ENCODE peak calls at places on chromosome 11, in eight cellular contexts. One of them, this sample, is unnamed. For H3K4me1, the result is how much of the 10 kb centered on the place peaks cover.

GRCh38 chr11:123386746-123387510 is 43.1 kb upstream of the GRAMD1B start:
- DNase-seq in IMR-90: peak
- DNase-seq in mesendoderm: peak
- DNase-seq in NT2/D1: no peak
- DNase-seq in endodermal cell: no peak
- DNase-seq in H9: no peak
- DNase-seq in adipocyte: peak
- DNase-seq in fibroblast of lung: peak
- DNase-seq in this sample: no peak

GRCh38 chr11:1460396-1460795 is 26.2 kb downstream of the MOB2 start:
- DNase-seq in NT2/D1: no peak
- DNase-seq in IMR-90: peak
- DNase-seq in mesendoderm: no peak
- DNase-seq in fibroblast of lung: no peak
- DNase-seq in adipocyte: no peak
- DNase-seq in H9: no peak
- DNase-seq in endodermal cell: no peak
- DNase-seq in this sample: peak

GRCh38 chr11:6458352-6458751 is 15.4 kb downstream of the TRIM3 start:
- DNase-seq in IMR-90: no peak
- DNase-seq in fibroblast of lung: no peak
- DNase-seq in H9: no peak
- DNase-seq in mesendoderm: no peak
- DNase-seq in endodermal cell: no peak
- DNase-seq in adipocyte: no peak
- DNase-seq in NT2/D1: no peak
- DNase-seq in this sample: no peak

GRCh38 chr11:121656333-121657090 is 203.7 kb upstream of the SORL1-AS1 start:
- DNase-seq in endodermal cell: no peak
- DNase-seq in NT2/D1: no peak
- DNase-seq in adipocyte: no peak
- DNase-seq in fibroblast of lung: peak
- DNase-seq in IMR-90: no peak
- DNase-seq in H9: no peak
- DNase-seq in mesendoderm: no peak
- DNase-seq in this sample: peak

GRCh38 chr11:126355926-126356897 is 726 bp downstream of the ST3GAL4 start:
- DNase-seq in endodermal cell: peak
- DNase-seq in fibroblast of lung: peak
- DNase-seq in adipocyte: peak
- DNase-seq in mesendoderm: peak
- DNase-seq in NT2/D1: no peak
- DNase-seq in IMR-90: no peak
- DNase-seq in H9: no peak
- DNase-seq in this sample: no peak

GRCh38 chr11:65470433-65470832 is 28.4 kb upstream of the MALAT1 start:
- DNase-seq in H9: no peak
- DNase-seq in IMR-90: no peak
- DNase-seq in NT2/D1: no peak
- DNase-seq in mesendoderm: no peak
- DNase-seq in endodermal cell: peak
- DNase-seq in adipocyte: no peak
- DNase-seq in fibroblast of lung: no peak
- DNase-seq in this sample: peak

GRCh38 chr11:17067417-17067816 is 10.1 kb downstream of the RPS13 start:
- DNase-seq in endodermal cell: no peak
- DNase-seq in mesendoderm: no peak
- DNase-seq in adipocyte: no peak
- DNase-seq in H9: no peak
- DNase-seq in IMR-90: no peak
- DNase-seq in fibroblast of lung: no peak
- DNase-seq in NT2/D1: no peak
- DNase-seq in this sample: no peak

GRCh38 chr11:123111465-123111864 is 49.5 kb upstream of the HSPA8 start:
- DNase-seq in H9: no peak
- DNase-seq in endodermal cell: no peak
- DNase-seq in adipocyte: peak
- DNase-seq in fibroblast of lung: peak
- DNase-seq in NT2/D1: peak
- DNase-seq in IMR-90: peak
- DNase-seq in mesendoderm: peak
- DNase-seq in this sample: no peak

GRCh38 chr11:113282898-113283297 is 31.5 kb upstream of the TTC12 start:
- DNase-seq in adipocyte: no peak
- DNase-seq in IMR-90: no peak
- DNase-seq in H9: no peak
- DNase-seq in NT2/D1: no peak
- DNase-seq in fibroblast of lung: no peak
- DNase-seq in mesendoderm: no peak
- DNase-seq in endodermal cell: no peak
- DNase-seq in this sample: no peak

GRCh38 chr11:28911829-28912228 is 803.6 kb downstream of the METTL15 start:
- DNase-seq in adipocyte: no peak
- DNase-seq in fibroblast of lung: no peak
- DNase-seq in H9: no peak
- DNase-seq in endodermal cell: no peak
- DNase-seq in IMR-90: no peak
- DNase-seq in NT2/D1: no peak
- DNase-seq in mesendoderm: no peak
- DNase-seq in this sample: no peak

GRCh38 chr11:25065711-25066110 is 568.9 kb downstream of the LUZP2 start:
- DNase-seq in fibroblast of lung: peak
- DNase-seq in H9: no peak
- DNase-seq in endodermal cell: no peak
- DNase-seq in adipocyte: peak
- DNase-seq in mesendoderm: no peak
- DNase-seq in NT2/D1: no peak
- DNase-seq in IMR-90: peak
- DNase-seq in this sample: no peak

GRCh38 chr11:34566209-34566551 is 52.6 kb upstream of the ELF5 start:
- DNase-seq in adipocyte: no peak
- DNase-seq in IMR-90: no peak
- DNase-seq in H9: no peak
- DNase-seq in mesendoderm: no peak
- DNase-seq in NT2/D1: no peak
- DNase-seq in endodermal cell: no peak
- DNase-seq in fibroblast of lung: no peak
- DNase-seq in this sample: no peak

GRCh38 chr11:18720086-18720810 is 5.7 kb downstream of the IGSF22 start:
- DNase-seq in IMR-90: peak
- DNase-seq in mesendoderm: no peak
- DNase-seq in NT2/D1: no peak
- DNase-seq in adipocyte: peak
- DNase-seq in fibroblast of lung: peak
- DNase-seq in endodermal cell: no peak
- DNase-seq in H9: no peak
- DNase-seq in this sample: no peak

GRCh38 chr11:129573161-129573560 is 197.5 kb downstream of the BARX2 start:
- DNase-seq in H9: no peak
- DNase-seq in IMR-90: no peak
- DNase-seq in fibroblast of lung: no peak
- DNase-seq in adipocyte: no peak
- DNase-seq in NT2/D1: no peak
- DNase-seq in endodermal cell: no peak
- DNase-seq in mesendoderm: no peak
- DNase-seq in this sample: no peak

GRCh38 chr11:101817536-101817935 is 97.3 kb upstream of the CEP126 start:
- DNase-seq in adipocyte: peak
- DNase-seq in IMR-90: no peak
- DNase-seq in NT2/D1: no peak
- DNase-seq in mesendoderm: no peak
- DNase-seq in fibroblast of lung: no peak
- DNase-seq in H9: no peak
- DNase-seq in endodermal cell: no peak
- DNase-seq in this sample: no peak

GRCh38 chr11:119295178-119295577 is 21.8 kb downstream of the MCAM start:
- DNase-seq in fibroblast of lung: no peak
- DNase-seq in adipocyte: peak
- DNase-seq in IMR-90: no peak
- DNase-seq in NT2/D1: no peak
- DNase-seq in H9: no peak
- DNase-seq in mesendoderm: peak
- DNase-seq in endodermal cell: no peak
- DNase-seq in this sample: no peak

GRCh38 chr11:103892603-103893002 is 143.8 kb upstream of the DDI1 start:
- DNase-seq in H9: no peak
- DNase-seq in fibroblast of lung: peak
- DNase-seq in NT2/D1: no peak
- DNase-seq in mesendoderm: peak
- DNase-seq in endodermal cell: peak
- DNase-seq in IMR-90: peak
- DNase-seq in adipocyte: no peak
- DNase-seq in this sample: no peak

GRCh38 chr11:61607920-61608599 is 27.2 kb upstream of the SYT7 start:
- DNase-seq in endodermal cell: no peak
- DNase-seq in adipocyte: no peak
- DNase-seq in H9: no peak
- DNase-seq in fibroblast of lung: no peak
- DNase-seq in mesendoderm: no peak
- DNase-seq in NT2/D1: no peak
- DNase-seq in IMR-90: no peak
- DNase-seq in this sample: no peak
- H3K4me1 ChIP-seq in endodermal cell: under half
- H3K4me1 ChIP-seq in adipocyte: under half
- H3K4me1 ChIP-seq in H9: under half
- H3K4me1 ChIP-seq in fibroblast of lung: under half
- H3K4me1 ChIP-seq in mesendoderm: under half
- H3K4me1 ChIP-seq in NT2/D1: under half
- H3K4me1 ChIP-seq in IMR-90: under half
- H3K4me1 ChIP-seq in this sample: under half

DNA sequence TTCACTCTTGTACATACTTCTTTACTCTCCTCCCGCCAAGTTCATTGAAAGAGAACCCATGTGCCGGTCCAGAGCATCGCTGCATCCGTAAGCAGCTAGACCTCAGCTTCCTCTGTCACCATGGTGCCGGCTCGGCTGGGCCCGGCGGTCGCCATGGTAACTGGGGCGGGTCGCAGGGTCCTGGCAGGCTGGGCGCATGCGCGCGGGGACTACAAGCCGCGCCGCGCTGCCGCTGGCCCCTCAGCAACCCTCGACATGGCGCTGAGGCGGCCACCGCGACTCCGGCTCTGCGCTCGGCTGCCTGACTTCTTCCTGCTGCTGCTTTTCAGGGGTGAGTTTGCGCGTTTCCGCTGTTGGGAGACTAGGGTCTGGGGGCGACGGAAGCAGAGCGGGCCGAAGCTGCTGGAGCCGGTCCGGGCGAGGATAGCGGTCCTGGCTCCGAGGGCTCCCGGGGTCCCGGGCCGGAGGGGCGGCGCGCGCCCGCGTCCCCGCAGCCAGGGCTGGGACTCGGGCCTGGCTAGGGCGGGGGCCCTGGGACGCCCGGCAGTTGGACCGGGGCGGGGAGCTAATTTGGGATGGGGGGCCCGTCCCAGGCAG is at the start of gene JAM3:
- DNase-seq in NT2/D1: peak
- DNase-seq in H9: peak
- DNase-seq in IMR-90: peak
- DNase-seq in endodermal cell: peak
- DNase-seq in adipocyte: peak
- DNase-seq in mesendoderm: peak
- DNase-seq in fibroblast of lung: peak
- DNase-seq in this sample: peak
- H3K9ac ChIP-seq in NT2/D1: peak
- H3K9ac ChIP-seq in H9: no peak
- H3K9ac ChIP-seq in IMR-90: peak
- H3K9ac ChIP-seq in endodermal cell: peak
- H3K9ac ChIP-seq in adipocyte: peak
- H3K9ac ChIP-seq in mesendoderm: peak
- H3K9ac ChIP-seq in fibroblast of lung: peak
- H3K9ac ChIP-seq in this sample: no peak

DNA sequence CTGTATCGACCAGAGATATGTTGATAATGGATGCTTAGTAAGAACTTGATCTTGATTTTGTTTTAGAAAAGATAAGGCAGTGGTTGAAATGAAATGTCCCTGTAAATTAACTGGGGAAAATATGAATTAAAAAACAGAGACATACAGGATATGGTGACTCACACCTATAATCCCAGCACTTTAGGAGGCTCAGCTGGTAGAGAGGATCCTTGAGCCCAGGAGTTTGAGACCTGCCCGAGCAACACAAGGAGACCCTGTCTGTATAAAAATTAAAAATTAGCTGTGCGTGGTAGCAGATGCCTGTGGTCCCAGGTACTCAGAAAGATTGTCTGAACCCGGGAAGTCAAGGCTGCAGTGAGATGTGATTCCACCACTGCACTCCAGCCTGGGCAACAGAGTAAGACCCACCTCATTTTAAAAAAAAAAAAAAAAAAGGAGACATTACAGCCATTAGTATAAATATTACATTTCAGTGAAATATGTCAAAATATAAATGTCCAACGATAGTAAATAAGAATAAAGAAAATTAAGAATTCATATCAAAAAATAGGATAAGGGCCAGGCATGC is 4.6 kb downstream of the PICALM start:
- DNase-seq in fibroblast of lung: peak
- DNase-seq in endodermal cell: no peak
- DNase-seq in NT2/D1: no peak
- DNase-seq in mesendoderm: peak
- DNase-seq in H9: no peak
- DNase-seq in IMR-90: peak
- DNase-seq in adipocyte: peak
- DNase-seq in this sample: no peak
- H3K4me1 ChIP-seq in fibroblast of lung: under half
- H3K4me1 ChIP-seq in endodermal cell: under half
- H3K4me1 ChIP-seq in NT2/D1: under half
- H3K4me1 ChIP-seq in mesendoderm: under half
- H3K4me1 ChIP-seq in H9: under half
- H3K4me1 ChIP-seq in IMR-90: under half
- H3K4me1 ChIP-seq in adipocyte: half or more
- H3K4me1 ChIP-seq in this sample: under half

GRCh38 chr11:63919267-63920125 is 2.5 kb upstream of the RCOR2 start:
- DNase-seq in fibroblast of lung: no peak
- DNase-seq in H9: peak
- DNase-seq in IMR-90: no peak
- DNase-seq in endodermal cell: peak
- DNase-seq in NT2/D1: peak
- DNase-seq in adipocyte: no peak
- DNase-seq in mesendoderm: peak
- DNase-seq in this sample: no peak
- H3K9ac ChIP-seq in fibroblast of lung: peak
- H3K9ac ChIP-seq in H9: peak
- H3K9ac ChIP-seq in IMR-90: peak
- H3K9ac ChIP-seq in endodermal cell: no peak
- H3K9ac ChIP-seq in NT2/D1: peak
- H3K9ac ChIP-seq in adipocyte: peak
- H3K9ac ChIP-seq in mesendoderm: peak
- H3K9ac ChIP-seq in this sample: no peak

DNA sequence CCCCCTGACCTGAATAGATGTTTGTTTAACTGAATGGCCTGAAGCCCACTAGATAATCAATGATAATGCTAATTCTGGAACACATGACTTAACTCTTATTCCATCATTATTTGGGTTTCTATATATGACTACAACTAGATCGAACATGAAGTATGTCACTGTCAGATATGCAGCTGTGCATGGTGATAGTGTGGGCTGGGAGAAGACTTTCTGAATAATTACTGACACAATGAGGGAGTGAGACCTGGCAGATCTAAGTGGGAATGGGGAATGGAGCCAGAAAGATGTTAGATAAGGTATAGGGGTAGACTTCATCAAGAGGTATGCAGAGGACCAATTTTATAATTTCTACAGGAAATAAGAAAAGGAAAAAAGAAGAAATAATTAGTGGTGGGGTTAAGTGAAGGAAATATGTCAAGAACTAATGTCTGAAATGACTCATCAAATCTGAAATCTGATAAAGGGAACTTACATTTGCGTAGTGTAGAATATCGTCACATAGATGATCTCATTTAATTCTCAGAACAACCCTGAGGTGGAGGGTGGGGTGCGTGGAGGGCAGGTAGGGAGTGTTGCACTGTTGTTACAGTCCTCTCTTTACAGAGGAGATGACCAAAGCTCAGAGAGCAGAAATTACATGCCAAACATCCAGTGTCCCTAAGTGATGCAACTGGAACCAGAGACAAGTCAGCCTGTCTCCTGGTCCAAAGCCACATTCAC is 68.2 kb upstream of the EED start:
- DNase-seq in endodermal cell: no peak
- DNase-seq in NT2/D1: no peak
- DNase-seq in mesendoderm: no peak
- DNase-seq in fibroblast of lung: peak
- DNase-seq in adipocyte: no peak
- DNase-seq in H9: no peak
- DNase-seq in IMR-90: peak
- DNase-seq in this sample: no peak
- H3K4me1 ChIP-seq in endodermal cell: under half
- H3K4me1 ChIP-seq in NT2/D1: under half
- H3K4me1 ChIP-seq in mesendoderm: under half
- H3K4me1 ChIP-seq in fibroblast of lung: under half
- H3K4me1 ChIP-seq in adipocyte: half or more
- H3K4me1 ChIP-seq in H9: under half
- H3K4me1 ChIP-seq in IMR-90: under half
- H3K4me1 ChIP-seq in this sample: under half

This sample was measured in kidney.